ENCODE peak calls at places on chromosome 15, in eight cellular contexts. M, K, Q, B, X, T, P and U are unnamed samples.

GRCh38 chr15:76153241-76154197 is 93.7 kb downstream of the TMEM266 start:
- DNase-seq in M (no peak), K (no peak), Q (no peak), B (no peak), X (no peak), T (no peak), P (no peak), U (no peak)

GRCh38 chr15:55389276-55389631 is 18.9 kb downstream of the CCPG1 start:
- DNase-seq in M (no peak), K (no peak), Q (no peak), B (no peak), X (no peak), T (no peak), P (peak), U (no peak)

GRCh38 chr15:85763557-85764303 is 31.0 kb downstream of the KLHL25 start:
- DNase-seq in M (no peak), K (no peak), Q (no peak), B (no peak), X (no peak), T (no peak), P (no peak), U (no peak)

GRCh38 chr15:73777741-73778140 is 24.6 kb upstream of the INSYN1 start:
- DNase-seq in M (no peak), K (no peak), Q (no peak), B (no peak), X (no peak), T (no peak), P (no peak), U (no peak)

GRCh38 chr15:32851619-32852416 is 134.0 kb downstream of the GREM1 start:
- DNase-seq in M (no peak), K (no peak), Q (no peak), B (no peak), X (no peak), T (no peak), P (peak), U (no peak)

GRCh38 chr15:82999905-83000671 is 11.4 kb downstream of the C15orf40 start:
- DNase-seq in M (no peak), K (peak), Q (peak), B (no peak), X (no peak), T (no peak), P (peak), U (peak)

GRCh38 chr15:27418729-27419128 is 447.7 kb downstream of the GABRG3 start:
- DNase-seq in M (no peak), K (no peak), Q (no peak), B (no peak), X (no peak), T (no peak), P (no peak), U (peak)

GRCh38 chr15:96138985-96139384 is 191.5 kb upstream of the NR2F2 start:
- DNase-seq in M (no peak), K (no peak), Q (no peak), B (no peak), X (no peak), T (no peak), P (no peak), U (no peak)

GRCh38 chr15:32743411-32744145 is 25.8 kb downstream of the GREM1 start:
- DNase-seq in M (no peak), K (no peak), Q (no peak), B (no peak), X (no peak), T (no peak), P (no peak), U (no peak)

GRCh38 chr15:36951747-36952247 is 148.6 kb downstream of the MEIS2 start:
- DNase-seq in M (no peak), K (peak), Q (peak), B (no peak), X (no peak), T (no peak), P (peak), U (no peak)

GRCh38 chr15:95989392-95989791 is 341.1 kb upstream of the NR2F2 start:
- DNase-seq in M (no peak), K (no peak), Q (no peak), B (no peak), X (no peak), T (no peak), P (no peak), U (no peak)

GRCh38 chr15:66560856-66561525 is 4.8 kb downstream of the LCTL start:
- DNase-seq in M (no peak), K (no peak), Q (no peak), B (no peak), X (no peak), T (no peak), P (no peak), U (no peak)

GRCh38 chr15:42707068-42707467 is 29.9 kb downstream of the CDAN1 start:
- DNase-seq in M (no peak), K (no peak), Q (no peak), B (no peak), X (no peak), T (peak), P (peak), U (no peak)

GRCh38 chr15:39581501-39582285 is 814 bp downstream of the THBS1 start:
- DNase-seq in M (no peak), K (peak), Q (peak), B (peak), X (peak), T (peak), P (no peak), U (no peak)

GRCh38 chr15:35674873-35675781 is 129.2 kb upstream of the DPH6 start:
- DNase-seq in M (no peak), K (peak), Q (no peak), B (no peak), X (peak), T (no peak), P (peak), U (no peak)

GRCh38 chr15:73239564-73240208 is 129.1 kb downstream of the HCN4 start:
- DNase-seq in M (no peak), K (no peak), Q (no peak), B (no peak), X (no peak), T (no peak), P (no peak), U (no peak)

GRCh38 chr15:48644827-48645557 is 517 bp downstream of the FBN1 start:
- DNase-seq in M (no peak), K (no peak), Q (peak), B (peak), X (peak), T (no peak), P (peak), U (no peak)

GRCh38 chr15:32682569-32682968 is 35.2 kb upstream of the GREM1 start:
- DNase-seq in M (no peak), K (no peak), Q (peak), B (no peak), X (no peak), T (no peak), P (peak), U (no peak)

GRCh38 chr15:75661041-75661778 is 13.5 kb downstream of the SNX33 start:
- DNase-seq in M (no peak), K (peak), Q (peak), B (peak), X (peak), T (peak), P (peak), U (no peak)

GRCh38 chr15:23869391-23869790 is 182.3 kb upstream of the NDN start:
- DNase-seq in M (no peak), K (no peak), Q (peak), B (peak), X (peak), T (no peak), P (no peak), U (no peak)

DNA sequence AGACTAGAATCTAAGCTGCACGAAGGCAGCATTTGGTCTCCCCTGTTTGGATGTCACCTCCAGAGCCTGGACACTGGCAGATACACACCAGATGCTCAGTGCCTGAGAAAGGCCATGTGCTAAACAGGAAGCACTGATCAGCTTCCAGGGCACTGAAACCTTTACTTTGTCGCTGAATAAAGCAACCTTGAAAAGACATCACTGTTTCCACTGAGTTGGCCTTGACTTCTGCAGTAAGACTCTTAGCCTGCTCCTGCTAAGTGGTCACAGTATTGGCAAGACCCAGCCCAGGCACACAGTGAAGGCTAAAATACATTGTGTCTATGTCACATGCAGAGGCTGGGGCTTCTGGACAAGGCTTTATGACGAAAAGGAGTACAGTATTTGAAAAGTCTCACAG is 104.3 kb upstream of the ICE2 start:
- DNase-seq in M (no peak), K (no peak), Q (peak), B (no peak), X (no peak), T (no peak), P (no peak), U (no peak)
- H3K4me3 ChIP-seq in M (no peak), K (no peak), Q (no peak), B (no peak), X (no peak), T (no peak), P (no peak), U (peak)

DNA sequence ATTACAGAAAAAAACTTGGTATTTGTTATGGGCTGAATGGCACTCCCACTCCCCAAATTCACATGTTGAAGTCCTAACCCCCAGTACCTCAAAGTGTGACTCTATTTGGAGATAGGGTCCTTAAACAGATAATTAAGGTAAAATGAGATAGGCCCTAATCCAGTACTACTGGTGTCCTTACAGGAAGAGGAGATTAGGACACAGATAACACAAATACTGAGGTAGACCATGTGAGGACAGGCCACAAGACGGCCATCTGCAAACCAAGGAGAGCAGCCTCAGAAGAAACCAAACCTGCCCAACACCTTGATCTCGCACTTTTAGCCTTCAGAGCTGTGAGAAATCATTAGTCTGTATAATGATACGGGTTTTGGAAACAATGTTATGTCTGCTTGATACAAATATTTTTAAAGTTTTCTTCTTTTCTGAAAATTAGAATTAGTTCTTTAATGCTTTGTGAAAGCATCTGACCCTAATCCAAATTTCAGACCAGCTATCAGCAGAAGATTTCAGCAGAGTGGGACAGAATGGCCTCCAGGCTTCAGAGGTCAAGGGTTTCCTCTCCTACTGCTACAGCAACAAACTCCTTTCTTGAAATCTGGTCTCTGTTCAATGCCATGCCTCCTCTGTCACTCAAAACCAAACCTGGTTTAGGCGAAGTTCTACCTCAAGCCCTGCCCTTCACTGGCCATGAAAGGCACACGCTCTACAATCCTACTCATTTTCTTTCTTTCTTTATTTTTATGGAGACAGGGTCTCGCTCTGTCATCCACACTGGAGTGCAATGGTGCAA is 22.0 kb upstream of the HDC start:
- DNase-seq in M (no peak), K (no peak), Q (no peak), B (no peak), X (no peak), T (no peak), P (no peak), U (no peak)
- H3K4me3 ChIP-seq in M (no peak), K (no peak), Q (no peak), B (no peak), X (no peak), T (no peak), P (no peak), U (no peak)

DNA sequence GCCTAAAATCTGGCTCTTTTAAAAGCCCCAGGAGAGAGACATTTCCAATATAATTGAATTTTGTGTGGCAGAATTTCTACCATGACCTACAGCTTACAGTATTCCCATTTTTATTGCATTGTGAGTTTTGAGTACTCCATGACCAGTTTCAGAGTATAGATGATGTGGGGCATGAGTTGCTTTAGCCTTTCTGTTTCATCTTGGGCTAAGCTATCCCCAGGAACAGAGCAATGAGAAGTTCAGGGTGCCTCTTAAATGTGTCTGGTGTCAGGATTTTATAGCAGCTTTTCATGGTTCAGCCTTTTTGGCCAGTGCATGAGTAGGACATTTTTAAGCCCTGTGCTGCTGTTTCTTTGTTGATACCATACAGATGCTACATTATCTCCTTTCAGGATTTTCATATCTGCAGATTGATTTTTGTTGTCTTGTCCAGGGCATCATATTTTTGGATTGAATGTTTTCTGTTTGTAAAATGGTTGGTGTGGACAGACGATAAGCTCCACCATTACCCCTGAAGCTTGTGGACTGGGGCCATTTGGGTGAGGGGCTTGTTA is 3.5 kb downstream of the ABHD2 start:
- DNase-seq in M (no peak), K (no peak), Q (no peak), B (no peak), X (no peak), T (no peak), P (no peak), U (no peak)
- H3K4me3 ChIP-seq in M (no peak), K (no peak), Q (no peak), B (no peak), X (peak), T (peak), P (peak), U (no peak)

GRCh38 chr15:90666135-90666909 is 50.8 kb upstream of the BLM start:
- DNase-seq in M (no peak), K (no peak), Q (no peak), B (no peak), X (no peak), T (no peak), P (no peak), U (no peak)
- H3K4me3 ChIP-seq in M (peak), K (peak), Q (no peak), B (no peak), X (peak), T (peak), P (peak), U (peak)

GRCh38 chr15:72196409-72197044 is 1.1 kb downstream of the GRAMD2A start:
- DNase-seq in M (no peak), K (no peak), Q (no peak), B (no peak), X (no peak), T (no peak), P (no peak), U (no peak)

GRCh38 chr15:72198410-72199270 is 1.1 kb upstream of the GRAMD2A start:
- DNase-seq in M (no peak), K (no peak), Q (no peak), B (no peak), X (no peak), T (no peak), P (no peak), U (no peak)

GRCh38 chr15:72199721-72200212 is 2.2 kb upstream of the GRAMD2A start:
- DNase-seq in M (peak), K (peak), Q (peak), B (peak), X (peak), T (peak), P (peak), U (peak)

GRCh38 chr15:72197045-72197459 is 535 bp downstream of the GRAMD2A start:
- DNase-seq in M (no peak), K (no peak), Q (no peak), B (no peak), X (no peak), T (no peak), P (no peak), U (no peak)

GRCh38 chr15:72197460-72198409 is at the start of gene GRAMD2A:
- DNase-seq in M (peak), K (no peak), Q (no peak), B (no peak), X (no peak), T (peak), P (peak), U (no peak)
- H3K4me3 ChIP-seq in M (peak), K (peak), Q (no peak), B (peak), X (peak), T (peak), P (no peak), U (no peak)

GRCh38 chr15:45187578-45187893 is 230 bp downstream of the SHF start:
- DNase-seq in M (no peak), K (no peak), Q (no peak), B (no peak), X (no peak), T (no peak), P (no peak), U (no peak)
- H3K4me3 ChIP-seq in M (no peak), K (peak), Q (no peak), B (peak), X (peak), T (peak), P (peak), U (peak)

GRCh38 chr15:101440846-101441590 is 48.5 kb downstream of the PCSK6 start:
- DNase-seq in M (no peak), K (no peak), Q (no peak), B (no peak), X (no peak), T (peak), P (no peak), U (no peak)
- H3K4me3 ChIP-seq in M (no peak), K (no peak), Q (no peak), B (no peak), X (no peak), T (no peak), P (no peak), U (no peak)

GRCh38 chr15:63191895-63192603 is 2.6 kb downstream of the RAB8B start:
- DNase-seq in M (no peak), K (no peak), Q (no peak), B (no peak), X (no peak), T (no peak), P (no peak), U (peak)

GRCh38 chr15:63192604-63193206 is 3.3 kb downstream of the RAB8B start:
- DNase-seq in M (no peak), K (no peak), Q (no peak), B (no peak), X (no peak), T (no peak), P (no peak), U (no peak)

GRCh38 chr15:63189955-63190691 is 717 bp downstream of the RAB8B start:
- DNase-seq in M (no peak), K (no peak), Q (peak), B (no peak), X (no peak), T (no peak), P (no peak), U (no peak)

GRCh38 chr15:63188937-63189871 is at the start of gene RAB8B:
- DNase-seq in M (peak), K (peak), Q (peak), B (peak), X (peak), T (peak), P (peak), U (peak)

GRCh38 chr15:63190993-63191392 is 1.6 kb downstream of the RAB8B start:
- DNase-seq in M (no peak), K (no peak), Q (no peak), B (no peak), X (no peak), T (no peak), P (no peak), U (no peak)
- H3K4me3 ChIP-seq in M (no peak), K (no peak), Q (no peak), B (peak), X (peak), T (no peak), P (peak), U (peak)

DNA sequence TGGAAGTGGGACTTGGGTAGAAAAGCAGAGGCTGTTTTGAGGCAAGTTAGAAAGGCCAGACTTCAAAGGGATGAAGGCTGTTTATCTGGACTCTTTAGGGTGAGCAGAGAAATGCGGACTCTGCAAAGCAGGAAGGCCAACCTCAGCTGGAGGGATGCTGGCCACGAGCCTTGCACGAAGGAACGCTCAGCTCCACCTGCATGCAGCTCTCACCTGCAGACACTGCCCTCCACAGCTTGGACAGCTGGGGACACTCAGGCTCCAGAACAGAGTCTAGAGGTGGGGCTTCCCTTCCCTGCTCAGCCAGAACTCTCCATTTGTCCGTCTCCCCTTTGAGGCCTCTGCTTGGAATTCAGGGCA is 229.7 kb downstream of the ADAMTS17 start:
- DNase-seq in M (no peak), K (no peak), Q (no peak), B (no peak), X (no peak), T (no peak), P (no peak), U (no peak)
- H3K4me3 ChIP-seq in M (no peak), K (no peak), Q (no peak), B (no peak), X (no peak), T (no peak), P (no peak), U (peak)